ENCODE peak calls at places on chromosomes 2 and 18, in five cellular contexts. G is astrocyte of the spinal cord, T is GM12865, P is uterus, D is breast epithelium. V is an unnamed sample.

GRCh38 chr2:40240067-40240466 is 211.8 kb downstream of the SLC8A1 start:
- DNase-seq in P (peak; percentile 84), T (no peak), G (peak; percentile 98), D (no peak), V (peak; percentile 96)

GRCh38 chr2:176484838-176485237 is 215.6 kb downstream of the MTX2 start:
- DNase-seq in D (no peak), T (no peak), G (peak; percentile 69), P (no peak), V (peak; percentile 67)

GRCh38 chr2:56053679-56054078 is 130.1 kb upstream of the EFEMP1 start:
- DNase-seq in T (no peak), P (no peak), D (no peak), G (no peak), V (no peak)

GRCh38 chr2:219308142-219309093 is 783 bp downstream of the PTPRN start:
- DNase-seq in T (peak; percentile 46), P (no peak), G (peak; percentile 61), D (no peak), V (peak; percentile 70)

GRCh38 chr18:64271264-64271663 is 122.4 kb upstream of the LINC00305 start:
- DNase-seq in T (no peak), D (no peak), G (no peak), P (no peak), V (no peak)

GRCh38 chr2:72026819-72027425 is 120.7 kb downstream of the CYP26B1 start:
- DNase-seq in D (peak; percentile 9), G (no peak), T (no peak), P (no peak), V (no peak)

GRCh38 chr18:22463076-22463475 is 45.4 kb upstream of the CTAGE1 start:
- DNase-seq in D (no peak), P (no peak), T (no peak), G (no peak), V (no peak)

GRCh38 chr2:133072837-133073694 is 403.1 kb upstream of the LYPD1 start:
- DNase-seq in P (no peak), G (no peak), T (no peak), D (peak; percentile 23), V (no peak)

GRCh38 chr2:158412206-158412605 is 44.3 kb downstream of the CCDC148 start:
- DNase-seq in G (peak; percentile 47), P (no peak), T (no peak), D (no peak), V (peak; percentile 40)

GRCh38 chr2:101947374-101947773 is 44.4 kb upstream of the IL1R2 start:
- DNase-seq in D (no peak), P (no peak), T (no peak), G (no peak), V (no peak)

GRCh38 chr2:217105733-217106649 is 246.1 kb upstream of the TNP1 start:
- DNase-seq in D (no peak), G (peak; percentile 89), P (no peak), T (no peak), V (peak; percentile 90)

GRCh38 chr2:88711897-88712296 is 20.4 kb downstream of the RPIA start:
- DNase-seq in P (no peak), T (no peak), G (no peak), D (no peak), V (no peak)

GRCh38 chr18:76493213-76494107 is 1.6 kb downstream of the ZNF516 start:
- DNase-seq in G (peak; percentile 57), T (peak; percentile 73), D (no peak), P (no peak), V (peak; percentile 33)

GRCh38 chr2:75098856-75099255 is 100.5 kb downstream of the TACR1 start:
- DNase-seq in D (no peak), P (no peak), G (peak; percentile 46), T (peak; percentile 64), V (peak; percentile 55)

GRCh38 chr2:240626531-240627300 is 1.4 kb downstream of the GPR35 start:
- DNase-seq in G (no peak), D (no peak), T (peak; percentile 52), P (no peak), V (no peak)

GRCh38 chr2:168343586-168343985 is 96.2 kb upstream of the STK39 start:
- DNase-seq in D (no peak), G (peak; percentile 42), T (no peak), P (no peak), V (peak; percentile 13)

DNA sequence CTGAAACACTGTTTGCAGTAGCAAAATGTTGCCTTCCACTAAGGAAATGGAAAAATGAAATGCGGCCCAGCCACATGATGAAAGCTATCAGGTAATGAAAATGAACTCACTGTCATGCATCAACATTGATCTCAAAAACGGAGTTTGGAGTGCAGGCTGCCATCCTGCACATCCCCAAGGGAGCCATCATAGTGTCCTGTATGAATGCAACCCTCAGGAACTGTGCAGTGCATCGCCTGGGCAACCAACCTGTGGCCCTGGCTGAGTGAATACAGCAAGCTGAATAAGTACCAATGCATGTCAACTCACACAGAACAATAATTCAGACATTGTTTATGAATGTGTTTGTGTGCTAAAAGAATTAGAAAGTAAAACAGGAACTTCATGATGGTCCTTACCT is 23.1 kb upstream of the TXNDC2 start:
- DNase-seq in P (no peak), G (no peak), D (no peak), T (no peak), V (no peak)
- H3K4me3 ChIP-seq in P (no peak overlapping the region), G (no peak overlapping the region), D (no peak overlapping the region), T (no peak overlapping the region), V (no peak overlapping the region)

GRCh38 chr2:232508246-232508645 is 11.9 kb upstream of the PRSS56 start:
- DNase-seq in P (no peak), D (no peak), T (no peak), G (no peak), V (no peak)
- TF ChIP-seq CTCF in P (no peak), D (no peak), T (no peak), G (no peak), V (no peak)

GRCh38 chr2:230952226-230952956 is 27.3 kb upstream of the GPR55 start:
- DNase-seq in D (no peak), G (no peak), P (no peak), T (no peak), V (no peak)
- H3K4me3 ChIP-seq in D (no peak overlapping the region), G (no peak overlapping the region), P (no peak overlapping the region), T (no peak overlapping the region), V (no peak overlapping the region)

GRCh38 chr2:60604665-60605064 is 51.2 kb upstream of the BCL11A start:
- DNase-seq in T (no peak), G (no peak), P (no peak), D (no peak), V (no peak)

GRCh38 chr2:60612028-60612427 is 58.6 kb upstream of the BCL11A start:
- DNase-seq in D (no peak), T (no peak), G (no peak), P (no peak), V (no peak)

GRCh38 chr2:60603533-60604190 is 50.2 kb upstream of the BCL11A start:
- DNase-seq in T (no peak), P (no peak), D (no peak), G (no peak), V (no peak)

GRCh38 chr2:60614319-60614718 is 60.9 kb upstream of the BCL11A start:
- DNase-seq in D (no peak), P (no peak), T (no peak), G (no peak), V (no peak)

DNA sequence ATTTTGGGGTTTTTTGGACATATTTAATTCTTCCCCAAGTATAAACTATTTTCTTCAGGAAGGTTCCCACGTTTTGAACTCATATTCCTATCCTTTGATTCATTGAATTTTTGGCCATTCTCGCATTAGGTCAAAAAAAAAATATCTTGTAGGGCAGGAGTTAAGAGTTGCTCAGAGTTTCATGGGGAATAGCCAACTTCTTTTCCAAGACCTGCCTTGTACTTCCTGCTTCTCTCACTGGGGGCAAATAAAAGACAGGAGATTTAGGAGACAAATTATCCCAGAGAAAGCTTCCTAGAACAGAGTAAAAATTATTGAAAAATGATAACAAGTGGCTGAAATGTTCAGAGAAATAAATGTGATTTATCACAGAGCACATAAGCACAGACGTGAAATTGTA is 55.2 kb upstream of the BCL11A start:
- DNase-seq in P (no peak), T (no peak), G (no peak), D (no peak), V (peak; percentile 36)
- TF ChIP-seq CTCF in P (no peak), T (no peak), G (no peak), D (no peak), V (no peak)

GRCh38 chr2:179686718-179687342 is 174.6 kb downstream of the ZNF385B start:
- DNase-seq in P (no peak), D (no peak), G (no peak), T (no peak), V (no peak)
- H3K4me3 ChIP-seq in P (no peak overlapping the region), D (no peak overlapping the region), G (no peak overlapping the region), T (no peak overlapping the region), V (no peak overlapping the region)

V was measured in fibroblast of pulmonary artery.